ENCODE peak calls at places on chromosome 21, in nine cellular contexts. L is omental fat pad; G is stimulated activated CD4-positive, alpha-beta T cell treated with anti-CD3 and anti-CD28 coated beads, Interleukin-1b, Interleukin-23, amount 100 ng/mL, for 4 hours; Y is HFFc6; U is C1 segment of cervical spinal cord; X is Daoy; N is tibial artery; R is hepatocyte; K is Right ventricle myocardium superior. M is an unnamed sample.

GRCh38 chr21:43333301-43334062 is 93.4 kb downstream of the SIK1 start:
- DNase-seq in L (peak), G (no peak), Y (peak), U (no peak), X (peak), N (no peak), R (peak), K (no peak), M (peak)

GRCh38 chr21:34557261-34557660 is 45.3 kb upstream of the KCNE1 start:
- DNase-seq in L (no peak), G (no peak), Y (no peak), U (no peak), X (no peak), N (no peak), R (no peak), K (no peak), M (no peak)

GRCh38 chr21:38202811-38203210 is 54.0 kb upstream of the KCNJ15 start:
- DNase-seq in L (no peak), G (no peak), Y (no peak), U (no peak), X (peak), N (no peak), R (no peak), K (no peak), M (no peak)

GRCh38 chr21:34189506-34189905 is 116.1 kb downstream of the MRPS6 start:
- DNase-seq in L (no peak), G (no peak), Y (no peak), U (no peak), X (no peak), N (no peak), R (no peak), K (no peak), M (peak)

GRCh38 chr21:42228709-42229220 is 9.8 kb downstream of the ABCG1 start:
- DNase-seq in L (no peak), G (no peak), Y (no peak), U (no peak), X (no peak), N (peak), R (no peak), K (no peak), M (no peak)

GRCh38 chr21:41199123-41199522 is 31.2 kb downstream of the BACE2 start:
- DNase-seq in L (no peak), G (no peak), Y (no peak), U (no peak), X (no peak), N (no peak), R (no peak), K (no peak), M (no peak)

GRCh38 chr21:42263591-42264131 is 44.7 kb downstream of the ABCG1 start:
- DNase-seq in L (no peak), G (no peak), Y (no peak), U (no peak), X (no peak), N (peak), R (peak), K (peak), M (peak)

GRCh38 chr21:34113842-34114241 is 40.5 kb downstream of the MRPS6 start:
- DNase-seq in L (no peak), G (no peak), Y (no peak), U (no peak), X (no peak), N (no peak), R (no peak), K (no peak), M (no peak)

GRCh38 chr21:18722193-18722592 is 318.6 kb upstream of the TMPRSS15 start:
- DNase-seq in L (no peak), G (no peak), Y (no peak), U (no peak), X (no peak), N (no peak), R (no peak), K (no peak), M (no peak)

GRCh38 chr21:35922618-35923017 is 137.7 kb downstream of the SETD4 start:
- DNase-seq in L (no peak), G (no peak), Y (no peak), U (no peak), X (no peak), N (no peak), R (no peak), K (no peak), M (no peak)

GRCh38 chr21:35635261-35635660 is 425.1 kb downstream of the SETD4 start:
- DNase-seq in L (no peak), G (no peak), Y (peak), U (no peak), X (peak), N (no peak), R (no peak), K (no peak), M (no peak)

GRCh38 chr21:33123396-33124120 is 53.6 kb downstream of the OLIG1 start:
- DNase-seq in L (no peak), G (no peak), Y (no peak), U (no peak), X (peak), N (no peak), R (no peak), K (no peak), M (no peak)

GRCh38 chr21:33976082-33976979 is 60.7 kb upstream of the ATP5PO start:
- DNase-seq in L (no peak), G (peak), Y (peak), U (peak), X (peak), N (no peak), R (peak), K (no peak), M (peak)

GRCh38 chr21:45292399-45293213 is 4.9 kb upstream of the POFUT2 start:
- DNase-seq in L (no peak), G (peak), Y (peak), U (peak), X (peak), N (peak), R (peak), K (peak), M (peak)

GRCh38 chr21:41957991-41958766 is 4.4 kb upstream of the C2CD2 start:
- DNase-seq in L (peak), G (no peak), Y (peak), U (no peak), X (peak), N (peak), R (peak), K (peak), M (no peak)

GRCh38 chr21:44301961-44302406 is 2.1 kb downstream of the PFKL start:
- DNase-seq in L (no peak), G (no peak), Y (no peak), U (no peak), X (no peak), N (no peak), R (no peak), K (no peak), M (no peak)

GRCh38 chr21:39084979-39085729 is 98.1 kb downstream of the PSMG1 start:
- DNase-seq in L (no peak), G (no peak), Y (no peak), U (no peak), X (no peak), N (no peak), R (peak), K (no peak), M (no peak)

GRCh38 chr21:42524341-42525227 is 10.9 kb downstream of the SLC37A1 start:
- DNase-seq in L (no peak), G (no peak), Y (no peak), U (no peak), X (peak), N (peak), R (peak), K (peak), M (no peak)

GRCh38 chr21:44670642-44671432 is 4.1 kb upstream of the KRTAP12-2 start:
- DNase-seq in L (no peak), G (no peak), Y (no peak), U (no peak), X (no peak), N (no peak), R (no peak), K (no peak), M (no peak)

GRCh38 chr21:14773777-14774345 is 227.7 kb upstream of the SAMSN1 start:
- DNase-seq in L (peak), G (peak), Y (no peak), U (no peak), X (no peak), N (peak), R (peak), K (peak), M (peak)

GRCh38 chr21:15943009-15943666 is 213.4 kb downstream of the USP25 start:
- DNase-seq in L (no peak), G (no peak), Y (peak), U (no peak), X (no peak), N (no peak), R (no peak), K (no peak), M (no peak)

GRCh38 chr21:44742418-44743153 is 31.2 kb upstream of the TSPEAR start:
- DNase-seq in L (no peak), G (no peak), Y (peak), U (no peak), X (no peak), N (no peak), R (no peak), K (no peak), M (peak)

GRCh38 chr21:19490481-19490880 is 1086.9 kb upstream of the TMPRSS15 start:
- DNase-seq in L (no peak), G (no peak), Y (no peak), U (no peak), X (no peak), N (no peak), R (no peak), K (no peak), M (no peak)